ENCODE peak calls at places on chromosomes 13 and 19, in five cellular contexts. One of them, this sample, is unnamed.

GRCh38 chr13:76293346-76293745 is 592.9 kb downstream of the KCTD12 start:
- DNase-seq in GM12891: no peak
- DNase-seq in testis: no peak
- DNase-seq in uterus: no peak
- DNase-seq in A549: peak
- DNase-seq in this sample: no peak

GRCh38 chr13:31199849-31200635 is at the start of gene B3GLCT:
- DNase-seq in GM12891: peak
- DNase-seq in testis: peak
- DNase-seq in uterus: peak
- DNase-seq in A549: peak
- DNase-seq in this sample: peak

GRCh38 chr13:19791953-19792537 is 9.3 kb upstream of the PSPC1 start:
- DNase-seq in GM12891: no peak
- DNase-seq in testis: no peak
- DNase-seq in uterus: no peak
- DNase-seq in A549: no peak
- DNase-seq in this sample: no peak

GRCh38 chr19:11321206-11322126 is 18.0 kb downstream of the RAB3D start:
- DNase-seq in GM12891: no peak
- DNase-seq in testis: no peak
- DNase-seq in uterus: no peak
- DNase-seq in A549: no peak
- DNase-seq in this sample: no peak

GRCh38 chr13:105083986-105084385 is 1451.5 kb downstream of the EFNB2 start:
- DNase-seq in GM12891: no peak
- DNase-seq in testis: no peak
- DNase-seq in uterus: no peak
- DNase-seq in A549: no peak
- DNase-seq in this sample: no peak

GRCh38 chr19:17214531-17215124 is 529 bp upstream of the USE1 start:
- DNase-seq in GM12891: no peak
- DNase-seq in testis: no peak
- DNase-seq in uterus: no peak
- DNase-seq in A549: no peak
- DNase-seq in this sample: no peak

GRCh38 chr19:14058182-14059092 is 3.4 kb downstream of the PALM3 start:
- DNase-seq in GM12891: no peak
- DNase-seq in testis: no peak
- DNase-seq in uterus: no peak
- DNase-seq in A549: no peak
- DNase-seq in this sample: no peak

GRCh38 chr19:48922548-48923490 is 10.7 kb upstream of the DHDH start:
- DNase-seq in GM12891: no peak
- DNase-seq in testis: no peak
- DNase-seq in uterus: no peak
- DNase-seq in A549: no peak
- DNase-seq in this sample: no peak

GRCh38 chr13:44837250-44837649 is 152.0 kb downstream of the NUFIP1 start:
- DNase-seq in GM12891: no peak
- DNase-seq in testis: no peak
- DNase-seq in uterus: no peak
- DNase-seq in A549: no peak
- DNase-seq in this sample: no peak

GRCh38 chr13:50654341-50654740 is 189.2 kb downstream of the DLEU7 start:
- DNase-seq in GM12891: no peak
- DNase-seq in testis: no peak
- DNase-seq in uterus: no peak
- DNase-seq in A549: no peak
- DNase-seq in this sample: no peak

GRCh38 chr13:29239653-29240525 is 355.6 kb downstream of the SLC7A1 start:
- DNase-seq in GM12891: no peak
- DNase-seq in testis: no peak
- DNase-seq in uterus: no peak
- DNase-seq in A549: no peak
- DNase-seq in this sample: no peak

DNA sequence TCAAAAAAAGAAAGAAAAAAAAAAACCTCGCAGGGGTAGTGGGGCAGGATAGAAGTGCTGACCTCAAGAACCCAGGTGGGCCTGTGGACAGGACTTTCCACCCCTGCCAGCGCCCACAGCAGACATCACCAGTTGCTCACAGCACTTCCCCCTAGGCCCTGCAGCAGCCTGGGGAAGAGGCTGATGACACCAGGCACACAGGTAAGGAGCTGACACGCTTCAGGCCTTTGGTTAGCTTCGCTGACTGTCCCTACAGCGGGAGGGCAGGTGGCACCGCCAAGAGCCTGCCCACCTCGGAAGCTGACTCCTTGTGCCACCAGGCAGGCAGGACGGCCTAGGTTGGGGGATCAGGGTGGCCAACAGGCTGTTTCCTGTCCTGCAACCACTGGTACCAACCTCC is 8.9 kb downstream of the LONP1 start:
- DNase-seq in GM12891: no peak
- DNase-seq in testis: no peak
- DNase-seq in uterus: no peak
- DNase-seq in A549: no peak
- DNase-seq in this sample: no peak
- TF ChIP-seq POLR2A in GM12891: no peak
- TF ChIP-seq POLR2A in testis: no peak
- TF ChIP-seq POLR2A in uterus: no peak
- TF ChIP-seq POLR2A in A549: no peak
- TF ChIP-seq POLR2A in this sample: no peak

GRCh38 chr19:41883463-41883820 is 458 bp downstream of the ARHGEF1 start:
- DNase-seq in GM12891: no peak
- DNase-seq in testis: no peak
- DNase-seq in uterus: no peak
- DNase-seq in A549: no peak
- DNase-seq in this sample: no peak

GRCh38 chr19:41880329-41880708 is 2.7 kb upstream of the ARHGEF1 start:
- DNase-seq in GM12891: no peak
- DNase-seq in testis: no peak
- DNase-seq in uterus: no peak
- DNase-seq in A549: no peak
- DNase-seq in this sample: no peak

GRCh38 chr19:41886761-41887710 is 4.1 kb downstream of the ARHGEF1 start:
- DNase-seq in GM12891: no peak
- DNase-seq in testis: no peak
- DNase-seq in uterus: no peak
- DNase-seq in A549: no peak
- DNase-seq in this sample: no peak

GRCh38 chr19:41882568-41883462 is at the start of gene ARHGEF1:
- DNase-seq in GM12891: no peak
- DNase-seq in testis: peak
- DNase-seq in uterus: peak
- DNase-seq in A549: no peak
- DNase-seq in this sample: no peak

GRCh38 chr19:41883821-41884733 is 1.1 kb downstream of the ARHGEF1 start:
- DNase-seq in GM12891: peak
- DNase-seq in testis: peak
- DNase-seq in uterus: peak
- DNase-seq in A549: peak
- DNase-seq in this sample: peak
- TF ChIP-seq POLR2A in GM12891: peak
- TF ChIP-seq POLR2A in testis: no peak
- TF ChIP-seq POLR2A in uterus: peak
- TF ChIP-seq POLR2A in A549: peak
- TF ChIP-seq POLR2A in this sample: peak

GRCh38 chr19:50147462-50148423 is 15.3 kb downstream of the IZUMO2 start:
- DNase-seq in GM12891: no peak
- DNase-seq in testis: peak
- DNase-seq in uterus: peak
- DNase-seq in A549: peak
- DNase-seq in this sample: peak
- TF ChIP-seq POLR2A in GM12891: no peak
- TF ChIP-seq POLR2A in testis: no peak
- TF ChIP-seq POLR2A in uterus: peak
- TF ChIP-seq POLR2A in A549: no peak
- TF ChIP-seq POLR2A in this sample: no peak

GRCh38 chr19:18433735-18434398 is 4.1 kb downstream of the ISYNA1 start:
- DNase-seq in GM12891: no peak
- DNase-seq in testis: no peak
- DNase-seq in uterus: no peak
- DNase-seq in A549: no peak
- DNase-seq in this sample: no peak

GRCh38 chr19:18435185-18435841 is 2.6 kb downstream of the ISYNA1 start:
- DNase-seq in GM12891: no peak
- DNase-seq in testis: no peak
- DNase-seq in uterus: no peak
- DNase-seq in A549: no peak
- DNase-seq in this sample: no peak

GRCh38 chr19:18433039-18433691 is 4.8 kb downstream of the ISYNA1 start:
- DNase-seq in GM12891: no peak
- DNase-seq in testis: no peak
- DNase-seq in uterus: peak
- DNase-seq in A549: no peak
- DNase-seq in this sample: no peak

GRCh38 chr19:18435848-18436631 is 1.9 kb downstream of the ISYNA1 start:
- DNase-seq in GM12891: no peak
- DNase-seq in testis: no peak
- DNase-seq in uterus: no peak
- DNase-seq in A549: no peak
- DNase-seq in this sample: no peak

DNA sequence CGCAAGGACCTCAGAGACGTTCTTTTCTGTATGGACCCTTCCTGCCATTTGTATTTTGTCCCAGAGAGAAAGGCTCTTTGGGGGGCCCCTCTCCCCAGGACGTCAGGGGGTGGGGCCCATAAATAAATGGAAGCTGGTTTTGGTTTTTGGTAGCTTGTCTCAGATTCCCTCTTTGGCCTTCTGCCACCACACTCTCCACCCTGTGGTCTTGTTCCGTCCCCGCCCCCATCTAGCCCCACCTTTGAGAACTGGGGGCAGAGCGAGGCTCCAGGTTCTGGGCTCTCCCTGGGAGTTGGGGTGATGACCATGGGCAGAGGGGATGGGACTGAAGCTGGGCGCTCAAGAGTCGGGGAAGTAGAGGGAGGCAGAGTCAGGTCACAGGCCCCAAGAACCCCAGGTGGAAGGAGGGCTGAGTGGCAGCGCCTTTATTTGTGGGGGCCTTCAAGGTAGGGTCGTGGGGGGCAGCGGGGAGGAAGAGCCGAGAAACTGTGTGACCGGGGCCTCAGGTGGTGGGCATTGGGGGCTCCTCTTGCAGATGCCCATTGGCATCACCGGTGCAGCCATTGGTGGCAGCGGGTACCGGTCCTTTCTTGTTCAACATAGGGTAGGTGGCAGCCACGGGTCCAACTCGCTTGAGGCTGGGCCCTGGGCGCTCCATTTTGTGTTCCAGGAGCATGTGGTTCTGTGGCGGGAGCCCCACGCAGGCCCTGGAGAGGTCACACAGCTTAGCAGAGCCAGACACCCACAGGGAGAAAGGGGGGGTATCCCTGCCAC is 3.3 kb downstream of the ISYNA1 start:
- DNase-seq in GM12891: no peak
- DNase-seq in testis: no peak
- DNase-seq in uterus: no peak
- DNase-seq in A549: no peak
- DNase-seq in this sample: no peak
- TF ChIP-seq POLR2A in GM12891: no peak
- TF ChIP-seq POLR2A in testis: no peak
- TF ChIP-seq POLR2A in uterus: no peak
- TF ChIP-seq POLR2A in A549: no peak
- TF ChIP-seq POLR2A in this sample: no peak

This sample was measured in erythroblast.